ENCODE peak calls at places on chromosomes 5 and 9, in nine cellular contexts. N is HuH-7.5, K is substantia nigra, Q is pons, I is NCI-H774, O is tibial artery, X is NCI-H1694 treated with DMSO at 0.1 percent for 48 hours, S is NCI-H69, Y is GM23338. D is an unnamed sample.

GRCh38 chr5:177094224-177095087 is 7.7 kb downstream of the FGFR4 start:
- DNase-seq in S (peak), N (peak), O (no peak), K (no peak), I (no peak), X (no peak), Y (no peak), Q (no peak), D (no peak)

GRCh38 chr5:177310757-177311173 is 933 bp downstream of the MXD3 start:
- DNase-seq in K (no peak), O (no peak), Q (no peak), Y (peak), N (peak), X (no peak), I (no peak), S (peak), D (no peak)

GRCh38 chr9:123796073-123796472 is 133.9 kb downstream of the DENND1A start:
- DNase-seq in I (no peak), K (no peak), N (no peak), Y (no peak), O (no peak), S (no peak), X (no peak), Q (no peak), D (no peak)

GRCh38 chr5:82100303-82101077 is 128.7 kb downstream of the ATG10 start:
- DNase-seq in K (no peak), Q (peak), X (no peak), O (no peak), Y (peak), I (no peak), N (no peak), S (peak), D (no peak)

GRCh38 chr5:62521319-62521718 is 57.3 kb upstream of the LRRC70 start:
- DNase-seq in K (no peak), Q (peak), I (no peak), X (no peak), O (no peak), Y (no peak), N (no peak), S (no peak), D (no peak)

GRCh38 chr5:154421868-154422267 is 23.9 kb upstream of the SAP30L start:
- DNase-seq in K (no peak), Y (peak), I (no peak), Q (peak), X (peak), N (peak), O (no peak), S (peak), D (no peak)

GRCh38 chr9:135584934-135585333 is 23.4 kb downstream of the PAEP start:
- DNase-seq in I (no peak), Y (no peak), Q (no peak), X (no peak), N (no peak), K (no peak), S (no peak), O (no peak), D (no peak)

GRCh38 chr5:137078171-137078665 is 420.9 kb downstream of the SPOCK1 start:
- DNase-seq in S (peak), N (peak), Q (no peak), I (no peak), O (no peak), K (no peak), X (no peak), Y (peak), D (no peak)

GRCh38 chr5:144072518-144072927 is 97.9 kb downstream of the YIPF5 start:
- DNase-seq in Q (no peak), K (no peak), X (no peak), O (no peak), S (no peak), Y (no peak), N (no peak), I (no peak), D (no peak)

GRCh38 chr9:11893331-11893730 is 799.9 kb upstream of the TYRP1 start:
- DNase-seq in S (no peak), Y (no peak), X (no peak), O (no peak), N (no peak), K (no peak), I (no peak), Q (no peak), D (no peak)

GRCh38 chr9:715743-716400 is 125.6 kb upstream of the DMRT1 start:
- DNase-seq in X (no peak), I (no peak), Y (no peak), O (no peak), N (no peak), K (no peak), Q (peak), S (no peak), D (no peak)

GRCh38 chr9:124792976-124793594 is 16.2 kb downstream of the OLFML2A start:
- DNase-seq in K (no peak), S (peak), N (no peak), X (no peak), Y (no peak), I (no peak), Q (no peak), O (no peak), D (no peak)

GRCh38 chr5:139744471-139745120 is 51.0 kb upstream of the PSD2 start:
- DNase-seq in S (peak), X (peak), Q (no peak), Y (no peak), K (peak), I (no peak), O (no peak), N (no peak), D (peak)

GRCh38 chr5:43154424-43154823 is 33.7 kb downstream of the ZNF131 start:
- DNase-seq in K (no peak), S (no peak), N (no peak), O (no peak), Y (no peak), Q (no peak), I (no peak), X (no peak), D (no peak)

GRCh38 chr9:96331236-96331947 is 29.4 kb upstream of the HSD17B3 start:
- DNase-seq in N (no peak), X (no peak), O (no peak), S (no peak), Y (peak), I (no peak), K (no peak), Q (no peak), D (no peak)

GRCh38 chr9:122329592-122329991 is 41.2 kb upstream of the PTGS1 start:
- DNase-seq in X (no peak), O (no peak), K (no peak), Y (no peak), Q (no peak), I (no peak), N (no peak), S (peak), D (no peak)

GRCh38 chr9:79962836-79963235 is 391.1 kb downstream of the TLE4 start:
- DNase-seq in N (no peak), Y (peak), X (no peak), S (no peak), I (no peak), Q (no peak), O (no peak), K (no peak), D (no peak)

GRCh38 chr5:146802945-146803522 is 75.5 kb downstream of the PPP2R2B start:
- DNase-seq in I (no peak), Y (no peak), S (no peak), Q (no peak), K (no peak), N (no peak), X (no peak), O (no peak), D (no peak)

GRCh38 chr5:103582364-103582763 is 19.8 kb upstream of the NUDT12 start:
- DNase-seq in Y (peak), S (peak), I (peak), N (no peak), O (no peak), K (no peak), Q (peak), X (peak), D (peak)